ENCODE peak calls at places on chromosomes 2 and 18, in ten cellular contexts. K is cardiac fibroblast, E is astrocyte of the spinal cord, A is OCI-LY7, H is nephron progenitor cell, G is AG09309, P is choroid plexus epithelial cell, Z is bronchial epithelial cell, O is dorsolateral prefrontal cortex, L is cardiac muscle cell. T is an unnamed sample.

GRCh38 chr18:35142270-35142605 is 98.6 kb upstream of the ZNF397 start:
- DNase-seq in K (no peak), O (no peak), Z (no peak), L (no peak), G (no peak), P (no peak), A (no peak), E (no peak), H (no peak), T (no peak)

GRCh38 chr2:130372833-130373807 is 17.3 kb downstream of the PTPN18 start:
- DNase-seq in K (no peak), E (peak), P (no peak), L (no peak), A (peak), H (no peak), O (no peak), G (no peak), Z (no peak), T (no peak)

GRCh38 chr2:165055081-165055879 is 100.0 kb upstream of the SLC38A11 start:
- DNase-seq in A (no peak), O (no peak), G (no peak), K (peak), Z (no peak), H (no peak), P (peak), L (peak), E (peak), T (peak)

GRCh38 chr18:23250893-23251656 is 115.8 kb downstream of the CABLES1 start:
- DNase-seq in A (no peak), Z (no peak), H (no peak), G (no peak), E (no peak), K (peak), O (no peak), P (no peak), L (no peak), T (peak)

GRCh38 chr2:187434342-187434785 is 13.7 kb downstream of the CALCRL start:
- DNase-seq in E (peak), G (no peak), H (no peak), L (no peak), O (no peak), K (peak), Z (peak), A (no peak), P (no peak), T (peak)

GRCh38 chr2:58512878-58513277 is 271.8 kb upstream of the FANCL start:
- DNase-seq in L (no peak), O (no peak), A (no peak), P (no peak), Z (no peak), K (no peak), G (no peak), H (no peak), E (no peak), T (no peak)

GRCh38 chr2:207953354-207953753 is 72.0 kb downstream of the PLEKHM3 start:
- DNase-seq in A (no peak), K (no peak), L (no peak), H (no peak), G (no peak), P (no peak), E (no peak), Z (no peak), O (no peak), T (no peak)

GRCh38 chr2:233117351-233117750 is 57.2 kb downstream of the INPP5D start:
- DNase-seq in L (no peak), K (no peak), A (no peak), H (no peak), P (no peak), E (no peak), Z (no peak), G (no peak), O (no peak), T (no peak)

GRCh38 chr2:95158891-95159619 is 593 bp downstream of the ZNF514 start:
- DNase-seq in H (no peak), G (no peak), L (peak), K (peak), E (peak), A (peak), Z (no peak), O (peak), P (peak), T (peak)

GRCh38 chr2:187274146-187274545 is 173.9 kb downstream of the CALCRL start:
- DNase-seq in A (no peak), K (no peak), H (no peak), G (no peak), Z (no peak), E (no peak), P (no peak), O (no peak), L (no peak), T (no peak)

DNA sequence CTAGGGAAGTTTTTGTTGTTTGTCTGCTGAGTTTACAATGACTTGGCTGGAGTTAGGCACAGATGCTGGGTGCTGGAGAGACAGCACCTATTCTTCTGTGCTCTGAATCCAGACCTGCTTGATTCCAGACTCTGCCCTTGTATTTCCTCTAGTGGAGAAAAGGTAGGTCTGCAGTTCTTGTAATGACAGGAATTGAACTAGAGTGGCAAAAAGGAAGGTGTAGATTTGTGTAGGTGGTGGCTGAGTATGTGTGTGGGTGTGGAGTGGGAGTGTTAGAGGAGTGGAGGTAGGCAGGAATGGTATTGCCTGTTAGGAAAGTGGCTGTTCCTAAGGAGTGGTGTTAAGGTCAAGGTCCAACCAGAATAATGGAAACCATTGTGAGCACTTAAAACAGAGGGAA is 71.9 kb upstream of the LYPD6 start:
- DNase-seq in H (no peak), A (no peak), P (no peak), O (no peak), Z (peak), G (no peak), E (no peak), L (no peak), K (no peak), T (no peak)
- TF ChIP-seq CTCF in H (no peak), A (no peak), P (no peak), O (no peak), Z (no peak), G (no peak), E (no peak), L (no peak), K (no peak), T (no peak)

GRCh38 chr2:163884416-163884815 is 148.6 kb upstream of the FIGN start:
- DNase-seq in K (no peak), E (no peak), P (peak), L (no peak), Z (no peak), H (no peak), O (no peak), A (no peak), G (no peak), T (no peak)

GRCh38 chr2:163888591-163888990 is 152.8 kb upstream of the FIGN start:
- DNase-seq in Z (no peak), A (no peak), E (no peak), P (no peak), K (no peak), G (no peak), O (no peak), L (no peak), H (no peak), T (no peak)

DNA sequence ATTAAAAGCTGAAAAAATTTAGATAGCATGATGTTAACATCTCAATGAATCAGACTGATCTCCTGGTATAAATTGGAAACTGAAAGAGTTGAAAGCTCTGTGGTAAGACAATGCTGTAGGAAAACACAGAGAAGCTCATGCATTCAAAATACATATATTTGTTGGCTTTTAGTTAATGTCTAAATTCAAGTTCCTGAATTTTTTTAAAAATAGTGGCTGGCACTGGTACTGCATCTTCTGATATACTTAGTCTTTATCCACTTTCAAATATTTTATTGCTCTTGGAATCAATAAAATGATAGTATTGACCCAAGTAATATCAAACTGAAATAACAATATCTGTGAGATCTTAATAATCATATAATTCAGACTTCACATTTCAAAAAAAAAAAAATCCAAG is 151.4 kb upstream of the FIGN start:
- DNase-seq in G (no peak), E (no peak), H (no peak), K (no peak), A (no peak), P (peak), L (no peak), O (no peak), Z (peak), T (no peak)
- TF ChIP-seq CTCF in G (peak), E (peak), H (peak), K (peak), A (peak), P (peak), L (peak), O (peak), Z (no peak), T (peak)

DNA sequence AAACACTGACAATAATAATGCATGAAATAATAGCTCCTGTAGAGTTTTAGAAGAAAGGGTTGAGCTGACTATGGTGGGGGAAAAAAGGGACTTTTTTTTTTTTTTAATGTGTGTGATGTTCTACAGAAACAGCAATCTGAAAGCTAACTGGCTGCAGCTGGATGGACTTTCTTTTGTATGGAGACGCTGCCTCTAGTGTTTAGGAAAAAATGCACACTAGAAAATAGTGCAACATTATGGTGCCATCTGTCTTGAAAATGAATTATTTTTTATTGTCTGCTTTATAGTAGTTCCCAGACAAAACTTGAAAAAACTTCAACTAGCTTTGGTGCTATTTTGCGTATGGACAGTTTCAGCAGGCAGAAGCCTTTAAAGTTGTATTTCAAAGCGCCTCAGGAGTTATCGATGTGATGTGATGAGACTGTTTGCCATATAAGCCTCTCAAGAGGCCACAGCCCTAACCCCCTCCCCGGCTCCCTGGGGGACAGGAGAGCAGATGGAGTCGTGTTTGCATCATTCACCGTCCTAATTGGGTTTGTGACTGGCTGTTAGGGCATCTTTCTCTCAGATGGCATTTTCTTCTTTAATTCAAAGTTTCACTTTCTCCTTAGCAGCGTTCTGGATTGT is 86.9 kb downstream of the LTBP1 start:
- DNase-seq in A (peak), E (peak), K (peak), P (peak), Z (peak), H (peak), L (peak), G (no peak), O (no peak), T (peak)
- TF ChIP-seq CTCF in A (peak), E (peak), K (peak), P (peak), Z (peak), H (peak), L (peak), G (peak), O (peak), T (peak)

GRCh38 chr18:42901161-42901560 is 214.3 kb downstream of the RIT2 start:
- DNase-seq in G (no peak), O (no peak), P (no peak), K (no peak), Z (no peak), L (no peak), H (no peak), E (no peak), A (no peak), T (no peak)
- TF ChIP-seq CTCF in G (no peak), O (no peak), P (no peak), K (no peak), Z (no peak), L (no peak), H (no peak), E (no peak), A (no peak), T (no peak)

T was measured in fibroblast of pulmonary artery.